ENCODE peak calls at places on chromosomes 6 and 20, in ten cellular contexts. One of them, this sample, is unnamed.

GRCh38 chr6:2529217-2529719 is 221.5 kb downstream of the MYLK4 start:
- DNase-seq in uterus: no peak
- DNase-seq in HCT116: no peak
- DNase-seq in body of pancreas: no peak
- DNase-seq in mesendoderm: no peak
- DNase-seq in heart right ventricle: no peak
- DNase-seq in fibroblast of lung: no peak
- DNase-seq in sigmoid colon: no peak
- DNase-seq in cardiac muscle cell: no peak
- DNase-seq in SK-N-SH: no peak
- DNase-seq in this sample: no peak

GRCh38 chr6:84350397-84350796 is 123.0 kb upstream of the CEP162 start:
- DNase-seq in uterus: no peak
- DNase-seq in HCT116: no peak
- DNase-seq in body of pancreas: no peak
- DNase-seq in mesendoderm: no peak
- DNase-seq in heart right ventricle: no peak
- DNase-seq in fibroblast of lung: no peak
- DNase-seq in sigmoid colon: no peak
- DNase-seq in cardiac muscle cell: no peak
- DNase-seq in SK-N-SH: no peak
- DNase-seq in this sample: no peak

GRCh38 chr6:39344821-39345280 is 22.3 kb upstream of the KCNK16 start:
- DNase-seq in uterus: no peak
- DNase-seq in HCT116: peak; percentile 3
- DNase-seq in body of pancreas: no peak
- DNase-seq in mesendoderm: peak; percentile 78
- DNase-seq in heart right ventricle: no peak
- DNase-seq in fibroblast of lung: no peak
- DNase-seq in sigmoid colon: no peak
- DNase-seq in cardiac muscle cell: peak; percentile 7
- DNase-seq in SK-N-SH: no peak
- DNase-seq in this sample: no peak

GRCh38 chr6:3868544-3868943 is 19.4 kb downstream of the FAM50B start:
- DNase-seq in uterus: no peak
- DNase-seq in HCT116: no peak
- DNase-seq in body of pancreas: no peak
- DNase-seq in mesendoderm: no peak
- DNase-seq in heart right ventricle: no peak
- DNase-seq in fibroblast of lung: peak; percentile 41
- DNase-seq in sigmoid colon: no peak
- DNase-seq in cardiac muscle cell: peak; percentile 57
- DNase-seq in SK-N-SH: no peak
- DNase-seq in this sample: no peak

GRCh38 chr20:19301843-19302242 is 89.4 kb downstream of the SLC24A3 start:
- DNase-seq in uterus: no peak
- DNase-seq in HCT116: no peak
- DNase-seq in body of pancreas: no peak
- DNase-seq in mesendoderm: no peak
- DNase-seq in heart right ventricle: no peak
- DNase-seq in fibroblast of lung: no peak
- DNase-seq in sigmoid colon: no peak
- DNase-seq in cardiac muscle cell: no peak
- DNase-seq in SK-N-SH: no peak
- DNase-seq in this sample: no peak

GRCh38 chr6:17167327-17167979 is 65.6 kb downstream of the STMND1 start:
- DNase-seq in uterus: no peak
- DNase-seq in HCT116: peak; percentile 84
- DNase-seq in body of pancreas: peak; percentile 66
- DNase-seq in mesendoderm: peak; percentile 96
- DNase-seq in heart right ventricle: peak; percentile 34
- DNase-seq in fibroblast of lung: peak; percentile 70
- DNase-seq in sigmoid colon: no peak
- DNase-seq in cardiac muscle cell: peak; percentile 57
- DNase-seq in SK-N-SH: peak; percentile 57
- DNase-seq in this sample: peak; percentile 53

GRCh38 chr20:35344354-35344837 is 52.2 kb upstream of the FAM83C start:
- DNase-seq in uterus: peak; percentile 23
- DNase-seq in HCT116: no peak
- DNase-seq in body of pancreas: no peak
- DNase-seq in mesendoderm: no peak
- DNase-seq in heart right ventricle: peak; percentile 56
- DNase-seq in fibroblast of lung: peak; percentile 91
- DNase-seq in sigmoid colon: no peak
- DNase-seq in cardiac muscle cell: peak; percentile 96
- DNase-seq in SK-N-SH: peak; percentile 37
- DNase-seq in this sample: peak; percentile 84

GRCh38 chr20:37441023-37441422 is 80.0 kb upstream of the NNAT start:
- DNase-seq in uterus: no peak
- DNase-seq in HCT116: no peak
- DNase-seq in body of pancreas: no peak
- DNase-seq in mesendoderm: no peak
- DNase-seq in heart right ventricle: no peak
- DNase-seq in fibroblast of lung: no peak
- DNase-seq in sigmoid colon: no peak
- DNase-seq in cardiac muscle cell: no peak
- DNase-seq in SK-N-SH: no peak
- DNase-seq in this sample: no peak

GRCh38 chr20:58471835-58472164 is 43.4 kb downstream of the APCDD1L start:
- DNase-seq in uterus: no peak
- DNase-seq in HCT116: no peak
- DNase-seq in body of pancreas: no peak
- DNase-seq in mesendoderm: no peak
- DNase-seq in heart right ventricle: no peak
- DNase-seq in fibroblast of lung: no peak
- DNase-seq in sigmoid colon: no peak
- DNase-seq in cardiac muscle cell: no peak
- DNase-seq in SK-N-SH: no peak
- DNase-seq in this sample: no peak

GRCh38 chr6:149319413-149319812 is 1.9 kb downstream of the TAB2 start:
- DNase-seq in uterus: no peak
- DNase-seq in HCT116: no peak
- DNase-seq in body of pancreas: no peak
- DNase-seq in mesendoderm: no peak
- DNase-seq in heart right ventricle: no peak
- DNase-seq in fibroblast of lung: no peak
- DNase-seq in sigmoid colon: no peak
- DNase-seq in cardiac muscle cell: no peak
- DNase-seq in SK-N-SH: no peak
- DNase-seq in this sample: no peak

GRCh38 chr6:43184268-43184985 is 2.4 kb downstream of the CUL9 start:
- DNase-seq in uterus: no peak
- DNase-seq in HCT116: no peak
- DNase-seq in body of pancreas: no peak
- DNase-seq in mesendoderm: no peak
- DNase-seq in heart right ventricle: no peak
- DNase-seq in fibroblast of lung: no peak
- DNase-seq in sigmoid colon: peak; percentile 57
- DNase-seq in cardiac muscle cell: no peak
- DNase-seq in SK-N-SH: no peak
- DNase-seq in this sample: no peak

GRCh38 chr20:58715709-58716475 is 23.3 kb downstream of the NPEPL1 start:
- DNase-seq in uterus: no peak
- DNase-seq in HCT116: no peak
- DNase-seq in body of pancreas: no peak
- DNase-seq in mesendoderm: no peak
- DNase-seq in heart right ventricle: no peak
- DNase-seq in fibroblast of lung: no peak
- DNase-seq in sigmoid colon: peak; percentile 54
- DNase-seq in cardiac muscle cell: no peak
- DNase-seq in SK-N-SH: peak; percentile 25
- DNase-seq in this sample: no peak

GRCh38 chr20:41782730-41783406 is 164.7 kb upstream of the CHD6 start:
- DNase-seq in uterus: no peak
- DNase-seq in HCT116: no peak
- DNase-seq in body of pancreas: no peak
- DNase-seq in mesendoderm: no peak
- DNase-seq in heart right ventricle: no peak
- DNase-seq in fibroblast of lung: no peak
- DNase-seq in sigmoid colon: no peak
- DNase-seq in cardiac muscle cell: no peak
- DNase-seq in SK-N-SH: no peak
- DNase-seq in this sample: no peak

GRCh38 chr6:14516947-14517346 is 399.4 kb downstream of the CD83 start:
- DNase-seq in uterus: peak; percentile 53
- DNase-seq in HCT116: no peak
- DNase-seq in body of pancreas: no peak
- DNase-seq in mesendoderm: no peak
- DNase-seq in heart right ventricle: no peak
- DNase-seq in fibroblast of lung: no peak
- DNase-seq in sigmoid colon: peak; percentile 75
- DNase-seq in cardiac muscle cell: no peak
- DNase-seq in SK-N-SH: no peak
- DNase-seq in this sample: no peak

GRCh38 chr6:14520029-14520428 is 402.5 kb downstream of the CD83 start:
- DNase-seq in uterus: no peak
- DNase-seq in HCT116: no peak
- DNase-seq in body of pancreas: no peak
- DNase-seq in mesendoderm: no peak
- DNase-seq in heart right ventricle: no peak
- DNase-seq in fibroblast of lung: no peak
- DNase-seq in sigmoid colon: no peak
- DNase-seq in cardiac muscle cell: no peak
- DNase-seq in SK-N-SH: no peak
- DNase-seq in this sample: no peak

GRCh38 chr6:14518515-14519217 is 401.1 kb downstream of the CD83 start:
- DNase-seq in uterus: peak; percentile 19
- DNase-seq in HCT116: no peak
- DNase-seq in body of pancreas: no peak
- DNase-seq in mesendoderm: no peak
- DNase-seq in heart right ventricle: no peak
- DNase-seq in fibroblast of lung: peak; percentile 59
- DNase-seq in sigmoid colon: no peak
- DNase-seq in cardiac muscle cell: peak; percentile 13
- DNase-seq in SK-N-SH: peak; percentile 85
- DNase-seq in this sample: no peak

GRCh38 chr6:14520536-14520935 is 403.0 kb downstream of the CD83 start:
- DNase-seq in uterus: no peak
- DNase-seq in HCT116: no peak
- DNase-seq in body of pancreas: no peak
- DNase-seq in mesendoderm: no peak
- DNase-seq in heart right ventricle: no peak
- DNase-seq in fibroblast of lung: no peak
- DNase-seq in sigmoid colon: no peak
- DNase-seq in cardiac muscle cell: no peak
- DNase-seq in SK-N-SH: no peak
- DNase-seq in this sample: no peak

GRCh38 chr6:14517536-14518105 is 400.0 kb downstream of the CD83 start:
- DNase-seq in uterus: peak; percentile 41
- DNase-seq in HCT116: no peak
- DNase-seq in body of pancreas: no peak
- DNase-seq in mesendoderm: no peak
- DNase-seq in heart right ventricle: no peak
- DNase-seq in fibroblast of lung: peak; percentile 55
- DNase-seq in sigmoid colon: no peak
- DNase-seq in cardiac muscle cell: no peak
- DNase-seq in SK-N-SH: peak; percentile 30
- DNase-seq in this sample: no peak
- H3K4me1 ChIP-seq in uterus: peaks cover 3% of the 10 kb centered on the region
- H3K4me1 ChIP-seq in HCT116: no peaks in the 10 kb centered on the region
- H3K4me1 ChIP-seq in body of pancreas: no peaks in the 10 kb centered on the region
- H3K4me1 ChIP-seq in mesendoderm: no peaks in the 10 kb centered on the region
- H3K4me1 ChIP-seq in heart right ventricle: peaks cover 5% of the 10 kb centered on the region
- H3K4me1 ChIP-seq in fibroblast of lung: no peaks in the 10 kb centered on the region
- H3K4me1 ChIP-seq in sigmoid colon: no peaks in the 10 kb centered on the region
- H3K4me1 ChIP-seq in cardiac muscle cell: peaks cover 10% of the 10 kb centered on the region
- H3K4me1 ChIP-seq in SK-N-SH: no peaks in the 10 kb centered on the region
- H3K4me1 ChIP-seq in this sample: no peaks in the 10 kb centered on the region

GRCh38 chr6:158028876-158029275 is 47.2 kb downstream of the SYNJ2 start:
- DNase-seq in uterus: no peak
- DNase-seq in HCT116: no peak
- DNase-seq in body of pancreas: no peak
- DNase-seq in mesendoderm: no peak
- DNase-seq in heart right ventricle: no peak
- DNase-seq in fibroblast of lung: no peak
- DNase-seq in sigmoid colon: no peak
- DNase-seq in cardiac muscle cell: no peak
- DNase-seq in SK-N-SH: no peak
- DNase-seq in this sample: no peak

GRCh38 chr6:158026054-158026900 is 44.6 kb downstream of the SYNJ2 start:
- DNase-seq in uterus: peak; percentile 96
- DNase-seq in HCT116: no peak
- DNase-seq in body of pancreas: peak; percentile 78
- DNase-seq in mesendoderm: peak; percentile 89
- DNase-seq in heart right ventricle: peak; percentile 81
- DNase-seq in fibroblast of lung: peak; percentile 99
- DNase-seq in sigmoid colon: peak; percentile 93
- DNase-seq in cardiac muscle cell: peak; percentile 99
- DNase-seq in SK-N-SH: peak; percentile 79
- DNase-seq in this sample: peak; percentile 67

GRCh38 chr6:158026901-158027589 is 45.4 kb downstream of the SYNJ2 start:
- DNase-seq in uterus: no peak
- DNase-seq in HCT116: no peak
- DNase-seq in body of pancreas: no peak
- DNase-seq in mesendoderm: no peak
- DNase-seq in heart right ventricle: no peak
- DNase-seq in fibroblast of lung: no peak
- DNase-seq in sigmoid colon: no peak
- DNase-seq in cardiac muscle cell: no peak
- DNase-seq in SK-N-SH: no peak
- DNase-seq in this sample: no peak

GRCh38 chr6:158028421-158028820 is 46.8 kb downstream of the SYNJ2 start:
- DNase-seq in uterus: no peak
- DNase-seq in HCT116: no peak
- DNase-seq in body of pancreas: peak; percentile 47
- DNase-seq in mesendoderm: no peak
- DNase-seq in heart right ventricle: no peak
- DNase-seq in fibroblast of lung: no peak
- DNase-seq in sigmoid colon: no peak
- DNase-seq in cardiac muscle cell: no peak
- DNase-seq in SK-N-SH: no peak
- DNase-seq in this sample: no peak

GRCh38 chr6:158027590-158028285 is 46.1 kb downstream of the SYNJ2 start:
- DNase-seq in uterus: peak; percentile 56
- DNase-seq in HCT116: no peak
- DNase-seq in body of pancreas: no peak
- DNase-seq in mesendoderm: peak; percentile 64
- DNase-seq in heart right ventricle: no peak
- DNase-seq in fibroblast of lung: no peak
- DNase-seq in sigmoid colon: no peak
- DNase-seq in cardiac muscle cell: no peak
- DNase-seq in SK-N-SH: no peak
- DNase-seq in this sample: no peak
- H3K27ac ChIP-seq in uterus: peak overlapping the region; percentile 97
- H3K27ac ChIP-seq in HCT116: no peak overlapping the region
- H3K27ac ChIP-seq in body of pancreas: peak overlapping the region; percentile 82
- H3K27ac ChIP-seq in mesendoderm: no peak overlapping the region
- H3K27ac ChIP-seq in heart right ventricle: no peak overlapping the region
- H3K27ac ChIP-seq in fibroblast of lung: peak overlapping the region; percentile 94
- H3K27ac ChIP-seq in sigmoid colon: no peak overlapping the region
- H3K27ac ChIP-seq in cardiac muscle cell: no peak overlapping the region
- H3K27ac ChIP-seq in SK-N-SH: peak overlapping the region; percentile 96
- H3K27ac ChIP-seq in this sample: peak overlapping the region; percentile 90

GRCh38 chr6:13467216-13467600 is 20.2 kb downstream of the GFOD1 start:
- DNase-seq in uterus: no peak
- DNase-seq in HCT116: no peak
- DNase-seq in body of pancreas: peak; percentile 31
- DNase-seq in mesendoderm: no peak
- DNase-seq in heart right ventricle: no peak
- DNase-seq in fibroblast of lung: no peak
- DNase-seq in sigmoid colon: no peak
- DNase-seq in cardiac muscle cell: no peak
- DNase-seq in SK-N-SH: no peak
- DNase-seq in this sample: no peak
- H3K4me1 ChIP-seq in uterus: no peaks in the 10 kb centered on the region
- H3K4me1 ChIP-seq in HCT116: peaks cover 13% of the 10 kb centered on the region
- H3K4me1 ChIP-seq in body of pancreas: peaks cover 6% of the 10 kb centered on the region
- H3K4me1 ChIP-seq in mesendoderm: peaks cover 10% of the 10 kb centered on the region
- H3K4me1 ChIP-seq in heart right ventricle: peaks cover 84% of the 10 kb centered on the region
- H3K4me1 ChIP-seq in fibroblast of lung: peaks cover 36% of the 10 kb centered on the region
- H3K4me1 ChIP-seq in sigmoid colon: no peaks in the 10 kb centered on the region
- H3K4me1 ChIP-seq in cardiac muscle cell: peaks cover 10% of the 10 kb centered on the region
- H3K4me1 ChIP-seq in SK-N-SH: no peaks in the 10 kb centered on the region
- H3K4me1 ChIP-seq in this sample: peaks cover 2% of the 10 kb centered on the region

GRCh38 chr20:51752343-51752951 is 15.7 kb downstream of the ATP9A start:
- DNase-seq in uterus: no peak
- DNase-seq in HCT116: no peak
- DNase-seq in body of pancreas: no peak
- DNase-seq in mesendoderm: no peak
- DNase-seq in heart right ventricle: no peak
- DNase-seq in fibroblast of lung: peak; percentile 94
- DNase-seq in sigmoid colon: no peak
- DNase-seq in cardiac muscle cell: peak; percentile 77
- DNase-seq in SK-N-SH: no peak
- DNase-seq in this sample: no peak
- H3K27ac ChIP-seq in uterus: peak overlapping the region; percentile 83
- H3K27ac ChIP-seq in HCT116: peak overlapping the region; percentile 87
- H3K27ac ChIP-seq in body of pancreas: peak overlapping the region; percentile 35
- H3K27ac ChIP-seq in mesendoderm: no peak overlapping the region
- H3K27ac ChIP-seq in heart right ventricle: no peak overlapping the region
- H3K27ac ChIP-seq in fibroblast of lung: peak overlapping the region; percentile 88
- H3K27ac ChIP-seq in sigmoid colon: peak overlapping the region; percentile 77
- H3K27ac ChIP-seq in cardiac muscle cell: no peak overlapping the region
- H3K27ac ChIP-seq in SK-N-SH: peak overlapping the region; percentile 96
- H3K27ac ChIP-seq in this sample: no peak overlapping the region